ENCODE peak calls at places on chromosome X, in ten cellular contexts. G, X, H, D, Z, B, A, Y, O and I are unnamed samples.

GRCh38 chrX:86023806-86024205 is 23.6 kb downstream of the CHM start:
- DNase-seq in B (no peak), O (no peak), G (no peak), Y (no peak), A (no peak), D (no peak), X (no peak), H (no peak), Z (no peak), I (no peak)

GRCh38 chrX:31227250-31227649 is 155.4 kb upstream of the FTHL17 start:
- DNase-seq in O (no peak), A (no peak), Z (no peak), H (no peak), D (no peak), Y (no peak), X (no peak), G (no peak), B (no peak), I (no peak)

GRCh38 chrX:131812847-131813825 is 210.0 kb upstream of the STK26 start:
- DNase-seq in B (no peak), X (no peak), A (no peak), D (peak), O (peak), H (peak), Z (no peak), G (no peak), Y (peak), I (no peak)

GRCh38 chrX:33087411-33087810 is 123.9 kb downstream of the DMD start:
- DNase-seq in A (no peak), Z (no peak), X (no peak), D (no peak), Y (no peak), G (no peak), O (no peak), H (no peak), B (no peak), I (no peak)

GRCh38 chrX:153333271-153333670 is 682 bp upstream of the ZNF275 start:
- DNase-seq in D (no peak), B (no peak), Y (no peak), Z (peak), O (no peak), H (no peak), G (peak), A (no peak), X (no peak), I (no peak)

GRCh38 chrX:480861-481417 is 94.2 kb upstream of the PPP2R3B start:
- DNase-seq in O (no peak), B (no peak), G (no peak), Z (no peak), H (no peak), D (no peak), A (no peak), X (no peak), Y (no peak), I (no peak)

GRCh38 chrX:135437867-135438733 is 16.4 kb downstream of the SMIM10L2A start:
- DNase-seq in Y (no peak), X (no peak), B (peak), A (no peak), D (peak), G (no peak), Z (no peak), H (no peak), O (no peak), I (no peak)

GRCh38 chrX:45775462-45775861 is 574.8 kb upstream of the DIPK2B start:
- DNase-seq in Z (no peak), H (no peak), A (no peak), B (peak), D (no peak), Y (no peak), O (no peak), G (peak), X (no peak), I (no peak)

GRCh38 chrX:6813836-6814370 is 279.0 kb upstream of the VCX3A start:
- DNase-seq in B (peak), H (no peak), D (no peak), X (no peak), O (no peak), Z (no peak), Y (no peak), A (no peak), G (no peak), I (no peak)

GRCh38 chrX:150446995-150447394 is 83.9 kb downstream of the MAMLD1 start:
- DNase-seq in O (no peak), Y (no peak), G (no peak), H (no peak), D (no peak), A (no peak), B (no peak), X (no peak), Z (no peak), I (no peak)

GRCh38 chrX:103573205-103573604 is 12.1 kb upstream of the TCEAL4 start:
- DNase-seq in X (no peak), Z (no peak), O (no peak), Y (no peak), D (no peak), H (no peak), G (no peak), A (no peak), B (no peak), I (peak)

GRCh38 chrX:22922961-22923360 is 76.8 kb upstream of the DDX53 start:
- DNase-seq in Z (peak), Y (no peak), X (no peak), B (no peak), D (no peak), G (peak), A (no peak), O (no peak), H (no peak), I (no peak)

GRCh38 chrX:144732588-144732987 is 514.7 kb upstream of the SPANXN1 start:
- DNase-seq in A (no peak), D (no peak), Z (no peak), B (peak), X (no peak), G (no peak), Y (no peak), O (no peak), H (no peak), I (no peak)

GRCh38 chrX:41779058-41779564 is 55.1 kb downstream of the GPR82 start:
- DNase-seq in X (peak), Z (peak), G (peak), O (no peak), B (no peak), Y (no peak), H (no peak), A (no peak), D (no peak), I (peak)

GRCh38 chrX:133350751-133351150 is 64.5 kb downstream of the GPC4 start:
- DNase-seq in A (no peak), O (peak), H (no peak), G (peak), Y (peak), D (no peak), B (no peak), X (no peak), Z (peak), I (no peak)

GRCh38 chrX:24294619-24295018 is 19.2 kb downstream of the SUPT20HL2 start:
- DNase-seq in X (no peak), Z (peak), O (no peak), G (peak), H (no peak), Y (no peak), A (no peak), B (peak), D (peak), I (peak)

GRCh38 chrX:11970935-11971334 is 167.3 kb upstream of the FRMPD4 start:
- DNase-seq in B (no peak), X (no peak), G (no peak), D (no peak), O (no peak), Y (no peak), H (no peak), A (no peak), Z (peak), I (no peak)

GRCh38 chrX:68508799-68509198 is 9.9 kb downstream of the YIPF6 start:
- DNase-seq in A (no peak), X (no peak), Z (peak), D (no peak), H (peak), G (peak), B (peak), Y (no peak), O (no peak), I (no peak)

GRCh38 chrX:84469226-84469625 is 33.0 kb downstream of the HDX start:
- DNase-seq in D (peak), Z (peak), B (no peak), Y (no peak), H (no peak), O (no peak), A (no peak), G (peak), X (peak), I (peak)

GRCh38 chrX:87376896-87377295 is 140.7 kb upstream of the KLHL4 start:
- DNase-seq in G (no peak), O (no peak), B (no peak), X (no peak), D (no peak), Y (no peak), H (no peak), Z (no peak), A (no peak), I (no peak)

GRCh38 chrX:6695717-6696116 is 160.8 kb upstream of the VCX3A start:
- DNase-seq in O (no peak), Z (no peak), Y (no peak), H (no peak), X (no peak), B (no peak), D (no peak), G (no peak), A (no peak), I (no peak)

GRCh38 chrX:103211012-103211715 is 3.7 kb upstream of the BEX4 start:
- DNase-seq in Y (no peak), G (peak), X (no peak), Z (peak), D (peak), O (peak), H (peak), B (peak), A (no peak), I (peak)

GRCh38 chrX:140190441-140191108 is 225.3 kb upstream of the CXorf66 start:
- DNase-seq in Z (peak), A (no peak), X (no peak), O (no peak), H (no peak), G (no peak), Y (no peak), B (no peak), D (no peak), I (no peak)

GRCh38 chrX:102837843-102838242 is 99.2 kb upstream of the RAB40AL start:
- DNase-seq in O (no peak), X (no peak), A (no peak), B (no peak), D (no peak), G (no peak), Y (no peak), H (no peak), Z (no peak), I (no peak)

GRCh38 chrX:79036152-79036551 is 91.0 kb downstream of the P2RY10 start:
- DNase-seq in A (no peak), H (no peak), Y (no peak), Z (no peak), X (no peak), O (no peak), B (no peak), D (no peak), G (no peak), I (no peak)

GRCh38 chrX:9832811-9833210 is 46.6 kb downstream of the SHROOM2 start:
- DNase-seq in X (no peak), B (peak), A (no peak), O (no peak), D (no peak), Y (no peak), G (no peak), Z (no peak), H (no peak), I (no peak)

GRCh38 chrX:1246816-1247215 is 21.8 kb upstream of the CSF2RA start:
- DNase-seq in D (peak), Y (peak), G (peak), Z (peak), X (peak), H (peak), B (peak), O (peak), A (peak), I (no peak)

GRCh38 chrX:16711219-16712115 is 1.0 kb downstream of the CTPS2 start:
- DNase-seq in G (no peak), D (peak), H (no peak), X (no peak), Z (no peak), O (no peak), B (no peak), Y (peak), A (no peak), I (peak)
- H3K4me3 ChIP-seq in G (peak), D (peak), H (peak), X (peak), Z (peak), O (peak), B (peak), Y (peak), A (peak), I (peak)

GRCh38 chrX:18464500-18464899 is 39.1 kb downstream of the CDKL5 start:
- DNase-seq in Z (no peak), B (no peak), O (no peak), G (no peak), X (no peak), H (no peak), D (no peak), A (no peak), Y (no peak), I (no peak)
- H3K4me3 ChIP-seq in Z (no peak), B (no peak), O (no peak), G (no peak), X (no peak), H (no peak), D (no peak), A (no peak), Y (no peak), I (no peak)

GRCh38 chrX:14497184-14497666 is 32.1 kb upstream of the GLRA2 start:
- DNase-seq in Z (peak), B (no peak), O (no peak), X (no peak), G (peak), A (no peak), H (no peak), D (no peak), Y (no peak), I (no peak)

GRCh38 chrX:14501312-14501711 is 28.0 kb upstream of the GLRA2 start:
- DNase-seq in B (no peak), D (no peak), X (no peak), Y (no peak), Z (no peak), A (no peak), G (no peak), O (no peak), H (no peak), I (no peak)

GRCh38 chrX:14491689-14492088 is 37.6 kb upstream of the GLRA2 start:
- DNase-seq in O (no peak), Y (no peak), Z (no peak), G (no peak), H (no peak), D (no peak), X (no peak), A (no peak), B (no peak), I (no peak)

GRCh38 chrX:14496674-14497073 is 32.7 kb upstream of the GLRA2 start:
- DNase-seq in D (no peak), A (no peak), G (no peak), Z (no peak), B (no peak), O (no peak), H (no peak), Y (no peak), X (no peak), I (no peak)
- H3K4me3 ChIP-seq in D (peak), A (no peak), G (peak), Z (no peak), B (no peak), O (no peak), H (peak), Y (peak), X (no peak), I (no peak)

DNA sequence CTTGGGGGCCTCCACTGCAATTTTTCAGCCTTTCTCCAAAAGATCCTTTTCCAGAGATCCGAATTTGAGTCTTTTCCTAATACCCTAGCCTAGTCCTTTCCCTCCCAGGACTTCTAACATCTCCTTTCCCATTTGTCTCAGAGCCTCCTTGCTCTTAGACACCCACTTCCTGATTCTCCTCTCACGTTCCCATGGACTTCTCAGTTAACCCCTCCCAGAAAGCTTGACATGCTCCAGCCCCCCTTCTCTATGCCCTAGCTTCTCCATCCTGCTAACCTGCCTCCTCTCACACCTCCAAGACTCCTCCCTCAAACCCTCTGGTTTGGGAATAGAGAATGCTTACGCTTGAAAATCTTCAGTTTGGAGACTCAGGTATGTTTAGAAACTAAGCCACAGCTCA is 2.5 kb downstream of the UBA1 start:
- DNase-seq in X (no peak), G (no peak), B (peak), Y (no peak), D (no peak), Z (no peak), H (no peak), A (no peak), O (no peak), I (no peak)
- H3K4me3 ChIP-seq in X (peak), G (peak), B (no peak), Y (peak), D (peak), Z (peak), H (no peak), A (no peak), O (no peak), I (no peak)

DNA sequence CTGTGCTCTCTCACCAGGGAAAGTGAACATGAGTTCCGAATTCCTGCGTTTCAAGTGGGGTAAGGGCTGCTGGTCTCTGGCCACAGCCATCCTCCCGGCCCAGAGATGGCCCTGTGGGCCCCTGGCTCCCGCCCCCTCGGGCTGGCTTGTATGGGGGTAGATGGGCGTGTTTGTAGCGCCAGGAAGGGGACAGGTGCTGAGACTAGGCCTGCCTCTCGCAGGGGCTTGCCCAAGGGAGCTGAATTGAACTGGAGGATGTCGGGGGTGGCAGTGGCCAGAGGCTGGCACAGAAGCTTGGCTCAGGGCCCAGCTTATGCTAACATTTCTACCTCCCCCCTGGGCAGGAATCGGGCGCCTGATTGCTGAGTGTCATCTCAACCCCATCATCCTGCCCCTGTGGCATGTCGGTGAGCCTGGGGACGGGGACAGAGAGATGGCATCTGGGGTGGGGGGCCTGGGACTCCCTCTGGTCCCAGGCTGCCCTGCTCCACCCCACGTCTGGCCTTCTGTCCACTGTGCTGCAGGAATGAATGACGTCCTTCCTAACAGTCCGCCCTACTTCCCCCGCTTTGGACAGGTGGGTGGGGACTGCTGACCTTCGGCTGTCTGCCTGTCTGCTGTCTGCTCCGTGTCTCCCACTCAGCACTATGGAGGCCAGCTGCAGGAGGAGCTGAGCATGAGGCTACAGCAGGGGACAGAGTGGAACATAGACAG is 8.5 kb downstream of the TAFAZZIN start:
- DNase-seq in B (no peak), G (no peak), D (peak), Z (no peak), A (no peak), H (no peak), O (no peak), Y (no peak), X (no peak), I (no peak)
- H3K4me3 ChIP-seq in B (no peak), G (no peak), D (no peak), Z (no peak), A (no peak), H (no peak), O (no peak), Y (no peak), X (no peak), I (no peak)

DNA sequence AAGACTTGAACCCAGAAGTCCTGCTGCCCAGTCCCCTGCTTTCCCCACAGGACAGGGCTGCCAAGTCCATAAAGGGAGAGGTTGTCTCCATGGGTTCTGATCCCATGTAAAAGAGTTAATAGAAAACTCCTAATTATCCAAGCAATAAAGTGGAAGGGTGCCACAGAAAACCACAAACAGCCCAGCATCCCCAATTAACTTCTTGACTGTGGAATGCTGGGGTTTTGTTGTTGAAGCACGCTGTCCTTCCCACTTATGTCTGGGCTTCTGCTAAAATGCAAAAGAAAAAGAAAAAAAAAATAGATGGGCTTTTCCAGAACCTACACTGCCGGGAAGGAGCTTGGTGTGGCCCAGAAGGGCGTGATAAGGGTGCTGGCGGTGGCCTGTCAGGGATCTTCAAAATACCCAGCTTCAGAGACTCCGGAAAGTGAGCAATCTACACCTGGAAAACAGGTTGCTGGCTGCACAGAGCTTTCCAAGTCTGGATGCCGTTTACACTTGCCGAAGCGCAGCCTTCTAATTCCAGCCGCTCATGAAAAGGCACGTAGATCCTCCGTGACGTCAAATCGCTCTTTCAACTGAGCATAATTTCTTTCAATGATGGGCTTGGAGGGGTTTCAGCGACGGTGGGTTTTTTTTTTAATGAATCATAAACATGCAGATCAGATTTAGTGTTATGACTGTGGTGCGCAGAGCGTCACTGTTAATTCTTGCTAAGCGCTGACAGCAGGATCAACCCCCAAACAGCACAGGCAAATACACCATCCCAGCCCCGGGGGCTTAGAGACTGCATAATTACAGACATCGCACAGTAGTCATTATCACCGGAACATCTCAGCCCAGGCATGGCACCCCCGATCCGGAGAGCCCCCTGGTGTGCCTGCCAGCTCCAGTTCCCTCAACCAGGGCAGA is 197.6 kb downstream of the BCOR start:
- DNase-seq in A (no peak), H (no peak), X (no peak), D (peak), Y (no peak), B (no peak), G (no peak), O (no peak), Z (no peak), I (no peak)
- H3K4me3 ChIP-seq in A (no peak), H (no peak), X (no peak), D (no peak), Y (peak), B (no peak), G (peak), O (no peak), Z (no peak), I (peak)